ENCODE peak calls at places on chromosomes 4 and X, in nine cellular contexts. O is T-helper 2 cell, X is AG09319, F is NCI-H2081, U is NCI-H1436, P is RPMI8226, A is progenitor cell of endocrine pancreas, Z is adrenal gland, D is amniotic stem cell. G is an unnamed sample.

GRCh38 chr4:1041147-1041935 is 29.9 kb downstream of the FGFRL1 start:
- DNase-seq in P (no peak), F (no peak), A (no peak), X (no peak), D (no peak), U (no peak), O (no peak), Z (no peak), G (no peak)

GRCh38 chrX:7024850-7025249 is 122.7 kb upstream of the STS start:
- DNase-seq in D (no peak), O (no peak), X (no peak), U (no peak), A (no peak), P (no peak), Z (no peak), F (no peak), G (no peak)

GRCh38 chr4:14877246-14878220 is 124.7 kb upstream of the CPEB2 start:
- DNase-seq in A (no peak), Z (peak; percentile 24), O (no peak), P (peak; percentile 56), F (peak; percentile 29), D (no peak), U (no peak), X (no peak), G (no peak)

GRCh38 chrX:49829016-49829415 is at the start of gene PAGE4:
- DNase-seq in F (no peak), O (no peak), Z (no peak), D (no peak), U (no peak), P (no peak), X (no peak), A (no peak), G (no peak)

GRCh38 chr4:109701566-109702399 is 1.5 kb downstream of the CASP6 start:
- DNase-seq in X (no peak), A (peak; percentile 18), F (peak; percentile 3), O (no peak), Z (no peak), P (peak; percentile 9), U (peak; percentile 4), D (no peak), G (no peak)

GRCh38 chrX:121869876-121870477 is 822.6 kb downstream of the GLUD2 start:
- DNase-seq in U (no peak), O (no peak), Z (no peak), D (no peak), F (no peak), X (no peak), P (no peak), A (no peak), G (no peak)

GRCh38 chrX:122641136-122641535 is 542.9 kb upstream of the GRIA3 start:
- DNase-seq in A (no peak), P (no peak), F (no peak), Z (no peak), U (no peak), D (no peak), O (no peak), X (no peak), G (no peak)

GRCh38 chrX:96407043-96407442 is 277.6 kb upstream of the DIAPH2 start:
- DNase-seq in D (no peak), U (no peak), Z (peak; percentile 25), A (no peak), F (no peak), P (no peak), O (no peak), X (peak; percentile 10), G (no peak)

GRCh38 chrX:1012678-1013300 is 199.7 kb downstream of the CRLF2 start:
- DNase-seq in O (no peak), U (no peak), F (no peak), A (no peak), D (no peak), X (no peak), Z (no peak), P (no peak), G (no peak)

GRCh38 chrX:14010566-14010965 is 19.1 kb downstream of the GEMIN8 start:
- DNase-seq in U (no peak), O (no peak), Z (no peak), P (no peak), F (no peak), A (no peak), D (no peak), X (no peak), G (no peak)

GRCh38 chrX:153560000-153560399 is 38.9 kb downstream of the CCNQ start:
- DNase-seq in P (no peak), D (no peak), F (no peak), U (no peak), A (no peak), Z (no peak), O (no peak), X (no peak), G (no peak)

GRCh38 chr4:127997534-127998388 is 32.6 kb downstream of the ABHD18 start:
- DNase-seq in P (peak; percentile 12), Z (no peak), X (no peak), U (no peak), F (no peak), A (no peak), D (peak; percentile 41), O (peak; percentile 2), G (peak; percentile 8)

GRCh38 chr4:53532521-53532920 is 58.8 kb downstream of the LNX1 start:
- DNase-seq in O (no peak), X (no peak), A (no peak), F (no peak), D (no peak), U (no peak), Z (no peak), P (no peak), G (no peak)

GRCh38 chr4:152953514-152953913 is 17.4 kb downstream of the FHDC1 start:
- DNase-seq in Z (no peak), D (no peak), U (no peak), X (no peak), P (no peak), A (no peak), O (no peak), F (no peak), G (no peak)

GRCh38 chrX:135477576-135477975 is 42.9 kb upstream of the INTS6L start:
- DNase-seq in F (peak; percentile 74), P (peak; percentile 75), Z (peak; percentile 90), A (peak; percentile 23), O (peak; percentile 4), X (peak; percentile 15), U (peak; percentile 61), D (no peak), G (peak; percentile 14)

GRCh38 chr4:176883108-176883550 is 90.4 kb upstream of the VEGFC start:
- DNase-seq in P (no peak), D (no peak), Z (no peak), U (no peak), O (no peak), F (no peak), X (no peak), A (no peak), G (peak; percentile 18)

GRCh38 chrX:23902419-23902818 is 5.3 kb downstream of the APOO start:
- DNase-seq in O (no peak), A (no peak), D (peak; percentile 16), U (peak; percentile 24), F (peak; percentile 49), P (peak; percentile 19), X (peak; percentile 18), Z (no peak), G (no peak)

GRCh38 chrX:64204252-64204651 is 1.3 kb downstream of the AMER1 start:
- DNase-seq in A (no peak), X (no peak), F (no peak), O (no peak), D (no peak), U (no peak), Z (peak; percentile 56), P (no peak), G (no peak)

GRCh38 chr4:22500831-22501714 is 14.8 kb downstream of the ADGRA3 start:
- DNase-seq in D (no peak), Z (no peak), F (no peak), A (no peak), P (no peak), U (no peak), O (no peak), X (no peak), G (no peak)

GRCh38 chr4:175916636-175917351 is 104.7 kb upstream of the GPM6A start:
- DNase-seq in D (no peak), X (no peak), A (no peak), P (no peak), O (no peak), F (no peak), U (no peak), Z (no peak), G (no peak)

GRCh38 chr4:126582737-126583136 is 1050.0 kb upstream of the INTU start:
- DNase-seq in F (peak; percentile 3), U (no peak), X (no peak), D (no peak), A (no peak), O (no peak), Z (no peak), P (no peak), G (no peak)

GRCh38 chr4:16289872-16290554 is 63.7 kb upstream of the TAPT1 start:
- DNase-seq in O (no peak), F (peak; percentile 47), P (peak; percentile 7), D (no peak), A (no peak), U (no peak), Z (no peak), X (no peak), G (no peak)

GRCh38 chr4:159398236-159398638 is 295.4 kb downstream of the RAPGEF2 start:
- DNase-seq in Z (no peak), F (no peak), O (no peak), P (peak; percentile 4), A (no peak), X (no peak), D (no peak), U (no peak), G (no peak)

GRCh38 chrX:9144643-9145290 is 110.8 kb upstream of the FAM9B start:
- DNase-seq in D (no peak), U (no peak), X (no peak), Z (no peak), O (no peak), F (no peak), A (no peak), P (no peak), G (no peak)

G was measured in HS-5.